ENCODE peak calls at places on chromosomes 1 and 21, in six cellular contexts. D, O, P, J, N and B are unnamed samples.
A peak's percentile ranks its signal among the peaks of the same experiment; 100 is the strongest.

GRCh38 chr1:47317841-47318240 is 3.9 kb upstream of the STIL start:
- DNase-seq in J (no peak), D (peak; percentile 96), N (no peak), O (no peak), P (peak; percentile 96), B (peak; percentile 83)

GRCh38 chr1:59926381-59927243 is at the start of gene CYP2J2:
- DNase-seq in N (no peak), D (peak; percentile 46), J (peak; percentile 76), O (peak; percentile 5), P (no peak), B (peak; percentile 51)

GRCh38 chr1:24369801-24370200 is 43.8 kb downstream of the STPG1 start:
- DNase-seq in O (no peak), J (no peak), D (no peak), P (no peak), N (no peak), B (no peak)

GRCh38 chr1:246753670-246754535 is 29.7 kb downstream of the SCCPDH start:
- DNase-seq in D (peak; percentile 82), O (peak; percentile 62), P (peak; percentile 68), J (peak; percentile 88), N (peak; percentile 72), B (peak; percentile 90)

GRCh38 chr1:1332774-1333480 is 1.8 kb downstream of the TAS1R3 start:
- DNase-seq in N (no peak), J (no peak), D (peak; percentile 73), P (no peak), O (no peak), B (no peak)

GRCh38 chr1:184953600-184954219 is 20.6 kb downstream of the NIBAN1 start:
- DNase-seq in P (peak; percentile 71), O (no peak), N (no peak), J (no peak), D (peak; percentile 93), B (peak; percentile 29)

GRCh38 chr1:214337536-214337935 is 56.6 kb downstream of the SMYD2 start:
- DNase-seq in O (no peak), P (peak; percentile 60), N (no peak), D (peak; percentile 95), J (no peak), B (peak; percentile 70)

GRCh38 chr21:32698971-32699693 is 28.7 kb downstream of the SYNJ1 start:
- DNase-seq in O (no peak), D (peak; percentile 38), J (no peak), N (no peak), P (peak; percentile 31), B (peak; percentile 15)

GRCh38 chr1:87279966-87280535 is 48.6 kb upstream of the LMO4 start:
- DNase-seq in O (no peak), J (no peak), P (peak; percentile 16), D (peak; percentile 51), N (no peak), B (peak; percentile 54)

GRCh38 chr1:44227211-44227610 is 13.9 kb downstream of the DMAP1 start:
- DNase-seq in D (no peak), P (no peak), O (no peak), J (no peak), N (no peak), B (no peak)

GRCh38 chr1:186491351-186491750 is 30.4 kb upstream of the PDC start:
- DNase-seq in D (peak; percentile 84), P (no peak), J (no peak), N (no peak), O (no peak), B (no peak)

GRCh38 chr1:4050998-4051397 is 150.9 kb upstream of the C1orf174 start:
- DNase-seq in P (no peak), N (no peak), D (no peak), O (no peak), J (no peak), B (no peak)

GRCh38 chr1:219038398-219038797 is 135.3 kb upstream of the LYPLAL1 start:
- DNase-seq in N (no peak), P (no peak), D (no peak), J (no peak), O (no peak), B (no peak)

GRCh38 chr1:166026143-166026542 is 140.7 kb downstream of the FAM78B start:
- DNase-seq in O (no peak), J (no peak), N (no peak), P (no peak), D (no peak), B (no peak)

GRCh38 chr1:21804536-21804935 is 7.5 kb upstream of the LDLRAD2 start:
- DNase-seq in N (no peak), P (no peak), O (no peak), D (peak; percentile 81), J (no peak), B (peak; percentile 78)

GRCh38 chr21:37072239-37072987 is 458 bp downstream of the PIGP start:
- DNase-seq in N (no peak), D (peak; percentile 68), O (no peak), P (peak; percentile 89), J (no peak), B (no peak)

GRCh38 chr1:240598201-240598600 is 13.8 kb downstream of the GREM2 start:
- DNase-seq in O (no peak), N (no peak), D (no peak), J (no peak), P (no peak), B (no peak)

GRCh38 chr1:37699147-37699546 is 6.8 kb downstream of the CDCA8 start:
- DNase-seq in J (no peak), O (no peak), N (no peak), D (no peak), P (no peak), B (no peak)

GRCh38 chr1:114712987-114713386 is 3.6 kb downstream of the NRAS start:
- DNase-seq in P (no peak), J (no peak), D (no peak), N (no peak), O (no peak), B (no peak)

GRCh38 chr1:235937123-235937522 is 70.4 kb upstream of the LYST start:
- DNase-seq in J (no peak), O (no peak), N (no peak), D (no peak), P (no peak), B (no peak)

GRCh38 chr1:27961646-27962221 is 2.0 kb downstream of the XKR8 start:
- DNase-seq in N (no peak), J (peak; percentile 45), P (no peak), O (no peak), D (no peak), B (no peak)

DNA sequence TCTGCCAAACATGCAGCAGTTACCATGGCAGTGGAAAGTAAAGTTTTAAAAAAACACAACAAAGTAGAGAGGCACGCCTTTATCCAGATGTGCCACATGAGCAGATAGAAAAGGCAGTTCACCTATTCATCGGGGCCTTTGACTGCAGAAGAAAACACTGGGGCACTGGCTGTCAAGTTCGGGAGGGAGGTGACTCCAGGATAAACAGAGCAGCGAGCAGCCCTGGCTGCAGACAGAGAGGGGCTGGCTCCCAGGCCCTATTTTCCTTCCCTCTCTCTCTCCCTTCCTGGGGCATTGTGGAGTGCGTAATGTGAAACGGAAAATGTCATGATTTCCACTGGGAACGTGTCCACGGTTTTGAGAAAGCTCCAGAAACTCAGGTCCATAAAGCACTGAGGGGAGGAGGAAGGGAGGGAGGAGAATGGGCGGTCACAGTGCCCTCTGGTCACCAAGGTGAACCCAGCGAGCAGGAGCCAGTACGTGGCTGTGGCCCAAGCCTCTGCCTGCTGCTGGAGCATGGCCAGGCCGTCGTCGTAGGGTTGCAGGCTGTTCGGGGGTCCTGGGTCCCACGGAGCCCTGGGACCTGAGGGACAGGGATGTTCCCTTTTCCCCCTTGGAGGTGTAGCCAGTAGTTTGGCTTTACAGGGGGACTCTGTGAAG is 114.7 kb upstream of the IRF2BP2 start:
- DNase-seq in D (no peak), O (no peak), P (no peak), J (peak; percentile 49), N (no peak), B (no peak)
- H2BK5ac ChIP-seq in D (peak overlapping the region; percentile 71), O (no peak overlapping the region), P (peak overlapping the region; percentile 90), J (no peak overlapping the region), N (peak overlapping the region; percentile 72), B (peak overlapping the region; percentile 0)

GRCh38 chr1:6329392-6329791 is 64.2 kb downstream of the ACOT7 start:
- DNase-seq in O (no peak), N (no peak), P (peak; percentile 17), D (no peak), J (no peak), B (no peak)

GRCh38 chr1:6322161-6322560 is 61.3 kb upstream of the GPR153 start:
- DNase-seq in N (no peak), J (no peak), P (no peak), D (no peak), O (no peak), B (no peak)

GRCh38 chr1:6321205-6321604 is 60.3 kb upstream of the GPR153 start:
- DNase-seq in N (no peak), P (no peak), O (no peak), D (no peak), J (no peak), B (no peak)

GRCh38 chr1:6328696-6329095 is 64.9 kb downstream of the ACOT7 start:
- DNase-seq in N (no peak), P (no peak), O (no peak), J (no peak), D (no peak), B (no peak)

GRCh38 chr1:6325482-6325881 is 64.6 kb upstream of the GPR153 start:
- DNase-seq in N (no peak), O (no peak), J (no peak), D (no peak), P (no peak), B (no peak)
- H3K9ac ChIP-seq in N (no peak overlapping the region), O (no peak overlapping the region), J (no peak overlapping the region), D (no peak overlapping the region), P (no peak overlapping the region), B (no peak overlapping the region)

GRCh38 chr21:29125199-29125598 is 5.2 kb upstream of the MAP3K7CL start:
- DNase-seq in P (no peak), N (no peak), J (no peak), D (no peak), O (no peak), B (no peak)

GRCh38 chr21:29124645-29125044 is 5.8 kb upstream of the MAP3K7CL start:
- DNase-seq in D (no peak), J (no peak), N (no peak), O (no peak), P (no peak), B (no peak)

GRCh38 chr21:29121759-29122158 is 8.7 kb upstream of the MAP3K7CL start:
- DNase-seq in N (no peak), O (no peak), D (no peak), J (no peak), P (no peak), B (no peak)

GRCh38 chr21:29130234-29130993 is at the start of gene MAP3K7CL:
- DNase-seq in D (peak; percentile 88), O (no peak), P (peak; percentile 100), J (no peak), N (no peak), B (peak; percentile 45)

GRCh38 chr21:29125979-29126378 is 4.5 kb upstream of the MAP3K7CL start:
- DNase-seq in J (no peak), P (no peak), O (no peak), N (no peak), D (no peak), B (no peak)
- H2BK5ac ChIP-seq in J (no peak overlapping the region), P (no peak overlapping the region), O (no peak overlapping the region), N (no peak overlapping the region), D (no peak overlapping the region), B (no peak overlapping the region)

DNA sequence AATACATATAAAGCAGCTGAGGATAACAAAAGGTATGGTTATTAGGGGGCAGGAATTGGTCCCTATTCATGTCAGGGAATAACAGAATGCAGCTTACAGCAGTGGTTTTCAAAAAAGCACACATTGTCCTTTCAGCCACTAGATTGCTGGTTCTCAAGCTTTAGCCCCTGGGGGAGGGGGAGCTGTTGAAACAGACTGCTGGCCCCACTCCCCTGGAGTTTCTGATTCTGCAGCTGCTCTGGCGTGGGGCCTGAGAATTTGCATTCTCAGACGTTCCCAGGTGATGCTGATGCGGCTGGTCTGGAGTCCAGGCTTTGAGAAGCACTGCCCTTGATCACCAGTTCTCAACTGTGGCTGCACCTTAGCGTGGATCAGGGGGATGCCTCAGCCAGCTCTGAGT is 62.7 kb upstream of the LAPTM5 start:
- DNase-seq in D (no peak), N (no peak), P (no peak), O (no peak), J (no peak), B (no peak)
- H3K9ac ChIP-seq in D (no peak overlapping the region), N (no peak overlapping the region), P (no peak overlapping the region), O (no peak overlapping the region), J (no peak overlapping the region), B (no peak overlapping the region)